ENCODE peak calls at places on chromosome 17, in nine cellular contexts. One of them, this sample, is unnamed. For H3K4me1 and H3K36me3, the result is how much of the 10 kb centered on the place peaks cover.

GRCh38 chr17:15036238-15036637 is 228.9 kb downstream of the PMP22 start:
- DNase-seq in thoracic aorta: no peak
- DNase-seq in fibroblast of lung: no peak
- DNase-seq in heart right ventricle: no peak
- DNase-seq in neuronal stem cell: no peak
- DNase-seq in Caco-2: no peak
- DNase-seq in IMR-90: no peak
- DNase-seq in lower lobe of right lung: no peak
- DNase-seq in tibial nerve: no peak
- DNase-seq in this sample: no peak

GRCh38 chr17:51748749-51749604 is 409.5 kb downstream of the CA10 start:
- DNase-seq in thoracic aorta: no peak
- DNase-seq in heart right ventricle: no peak
- DNase-seq in fibroblast of lung: no peak
- DNase-seq in tibial nerve: no peak
- DNase-seq in lower lobe of right lung: no peak
- DNase-seq in neuronal stem cell: no peak
- DNase-seq in Caco-2: peak
- DNase-seq in IMR-90: no peak
- DNase-seq in this sample: no peak

GRCh38 chr17:2302740-2303277 is 776 bp downstream of the SMG6 start:
- DNase-seq in neuronal stem cell: no peak
- DNase-seq in lower lobe of right lung: no peak
- DNase-seq in IMR-90: peak
- DNase-seq in Caco-2: no peak
- DNase-seq in thoracic aorta: no peak
- DNase-seq in tibial nerve: no peak
- DNase-seq in fibroblast of lung: no peak
- DNase-seq in heart right ventricle: no peak
- DNase-seq in this sample: no peak

GRCh38 chr17:61316633-61317032 is 83.0 kb upstream of the TBX2 start:
- DNase-seq in Caco-2: no peak
- DNase-seq in IMR-90: no peak
- DNase-seq in neuronal stem cell: no peak
- DNase-seq in tibial nerve: no peak
- DNase-seq in fibroblast of lung: no peak
- DNase-seq in thoracic aorta: no peak
- DNase-seq in lower lobe of right lung: no peak
- DNase-seq in heart right ventricle: no peak
- DNase-seq in this sample: no peak

GRCh38 chr17:66290097-66290722 is 12.2 kb upstream of the PRKCA start:
- DNase-seq in fibroblast of lung: no peak
- DNase-seq in lower lobe of right lung: no peak
- DNase-seq in thoracic aorta: no peak
- DNase-seq in heart right ventricle: no peak
- DNase-seq in neuronal stem cell: no peak
- DNase-seq in tibial nerve: no peak
- DNase-seq in IMR-90: no peak
- DNase-seq in Caco-2: no peak
- DNase-seq in this sample: no peak

GRCh38 chr17:550776-551175 is 163.9 kb downstream of the VPS53 start:
- DNase-seq in tibial nerve: no peak
- DNase-seq in heart right ventricle: no peak
- DNase-seq in lower lobe of right lung: no peak
- DNase-seq in neuronal stem cell: no peak
- DNase-seq in IMR-90: peak
- DNase-seq in thoracic aorta: no peak
- DNase-seq in Caco-2: no peak
- DNase-seq in fibroblast of lung: peak
- DNase-seq in this sample: no peak

GRCh38 chr17:7438050-7438614 is 1.2 kb upstream of the FGF11 start:
- DNase-seq in tibial nerve: peak
- DNase-seq in fibroblast of lung: no peak
- DNase-seq in heart right ventricle: peak
- DNase-seq in thoracic aorta: no peak
- DNase-seq in Caco-2: no peak
- DNase-seq in IMR-90: no peak
- DNase-seq in lower lobe of right lung: peak
- DNase-seq in neuronal stem cell: peak
- DNase-seq in this sample: peak

GRCh38 chr17:49549691-49550678 is 25.7 kb upstream of the NXPH3 start:
- DNase-seq in thoracic aorta: no peak
- DNase-seq in tibial nerve: no peak
- DNase-seq in Caco-2: peak
- DNase-seq in lower lobe of right lung: no peak
- DNase-seq in neuronal stem cell: no peak
- DNase-seq in fibroblast of lung: no peak
- DNase-seq in IMR-90: no peak
- DNase-seq in heart right ventricle: no peak
- DNase-seq in this sample: no peak

GRCh38 chr17:9414471-9414870 is 161.1 kb downstream of the STX8 start:
- DNase-seq in heart right ventricle: no peak
- DNase-seq in thoracic aorta: no peak
- DNase-seq in lower lobe of right lung: no peak
- DNase-seq in neuronal stem cell: no peak
- DNase-seq in IMR-90: no peak
- DNase-seq in Caco-2: no peak
- DNase-seq in tibial nerve: no peak
- DNase-seq in fibroblast of lung: no peak
- DNase-seq in this sample: no peak

DNA sequence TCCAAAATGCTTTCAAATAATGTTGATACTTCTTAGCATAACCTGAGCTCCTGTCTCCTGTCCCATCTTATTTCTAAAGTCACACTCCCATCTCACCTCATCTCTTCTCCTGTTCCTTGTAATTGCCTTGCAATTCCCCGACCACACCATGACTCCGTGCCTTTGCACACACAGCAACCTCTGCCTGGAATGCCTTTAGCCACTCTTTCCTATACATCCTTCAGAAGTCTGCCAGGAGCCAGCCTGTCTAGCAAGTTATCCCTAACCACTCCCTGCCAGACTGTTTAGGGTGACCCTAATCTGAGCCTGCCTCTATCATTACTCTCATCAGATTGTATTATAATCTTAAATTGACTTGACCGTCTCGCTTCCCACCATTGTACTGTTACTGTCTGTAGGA is 168.0 kb upstream of the NOG start:
- DNase-seq in Caco-2: no peak
- DNase-seq in lower lobe of right lung: no peak
- DNase-seq in thoracic aorta: no peak
- DNase-seq in fibroblast of lung: no peak
- DNase-seq in neuronal stem cell: no peak
- DNase-seq in heart right ventricle: no peak
- DNase-seq in IMR-90: no peak
- DNase-seq in tibial nerve: no peak
- DNase-seq in this sample: no peak
- H3K4me1 ChIP-seq in Caco-2: under half
- H3K4me1 ChIP-seq in lower lobe of right lung: under half
- H3K4me1 ChIP-seq in thoracic aorta: under half
- H3K4me1 ChIP-seq in fibroblast of lung: under half
- H3K4me1 ChIP-seq in neuronal stem cell: under half
- H3K4me1 ChIP-seq in heart right ventricle: under half
- H3K4me1 ChIP-seq in IMR-90: under half
- H3K4me1 ChIP-seq in tibial nerve: under half
- H3K4me1 ChIP-seq in this sample: under half

GRCh38 chr17:28906276-28907051 is 3.6 kb upstream of the DHRS13 start:
- DNase-seq in thoracic aorta: no peak
- DNase-seq in IMR-90: no peak
- DNase-seq in heart right ventricle: no peak
- DNase-seq in neuronal stem cell: no peak
- DNase-seq in fibroblast of lung: no peak
- DNase-seq in lower lobe of right lung: no peak
- DNase-seq in Caco-2: no peak
- DNase-seq in tibial nerve: no peak
- DNase-seq in this sample: no peak
- H3K36me3 ChIP-seq in thoracic aorta: under half
- H3K36me3 ChIP-seq in IMR-90: under half
- H3K36me3 ChIP-seq in heart right ventricle: half or more
- H3K36me3 ChIP-seq in neuronal stem cell: half or more
- H3K36me3 ChIP-seq in fibroblast of lung: under half
- H3K36me3 ChIP-seq in lower lobe of right lung: half or more
- H3K36me3 ChIP-seq in Caco-2: under half
- H3K36me3 ChIP-seq in tibial nerve: under half
- H3K36me3 ChIP-seq in this sample: under half

DNA sequence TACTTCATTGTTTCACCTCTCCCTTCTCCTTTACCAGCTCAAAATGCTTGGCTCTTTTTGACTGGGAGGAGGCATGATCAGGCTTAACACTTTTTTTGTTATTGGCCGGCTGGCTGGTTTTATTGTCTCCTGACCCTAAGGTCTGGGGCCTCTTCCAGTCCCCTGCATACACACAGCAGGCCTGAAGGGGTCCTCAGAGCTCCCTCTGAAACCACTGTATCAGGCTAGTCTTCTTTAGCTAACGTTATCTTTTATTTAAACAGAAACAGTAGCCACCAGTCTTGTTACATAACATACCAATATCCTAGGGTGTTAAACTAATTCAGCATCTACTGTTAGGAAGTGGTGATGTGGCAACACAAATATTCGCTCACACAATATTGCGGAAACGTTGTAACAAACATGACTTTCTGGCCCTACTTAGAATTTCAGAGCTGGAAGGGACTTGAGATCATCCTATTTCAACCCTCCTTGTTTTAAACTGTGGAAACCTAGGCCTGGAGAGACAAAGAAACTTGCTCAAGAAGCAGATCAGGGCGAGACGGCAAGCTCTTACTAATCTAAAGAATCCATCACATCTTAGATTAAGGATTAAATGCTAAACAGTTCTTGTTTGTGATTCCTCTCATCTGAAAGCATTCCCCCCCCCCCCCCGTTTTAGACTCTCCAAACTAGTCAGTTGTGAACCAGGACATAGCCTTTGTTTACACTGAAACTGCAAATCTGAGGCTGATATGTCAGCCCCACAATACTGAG is 1.7 kb upstream of the YPEL2 start:
- DNase-seq in lower lobe of right lung: no peak
- DNase-seq in tibial nerve: peak
- DNase-seq in fibroblast of lung: peak
- DNase-seq in heart right ventricle: peak
- DNase-seq in neuronal stem cell: peak
- DNase-seq in thoracic aorta: no peak
- DNase-seq in IMR-90: peak
- DNase-seq in Caco-2: peak
- DNase-seq in this sample: peak
- H3K4me1 ChIP-seq in lower lobe of right lung: under half
- H3K4me1 ChIP-seq in tibial nerve: under half
- H3K4me1 ChIP-seq in fibroblast of lung: under half
- H3K4me1 ChIP-seq in heart right ventricle: half or more
- H3K4me1 ChIP-seq in neuronal stem cell: under half
- H3K4me1 ChIP-seq in thoracic aorta: half or more
- H3K4me1 ChIP-seq in IMR-90: under half
- H3K4me1 ChIP-seq in Caco-2: under half
- H3K4me1 ChIP-seq in this sample: under half

DNA sequence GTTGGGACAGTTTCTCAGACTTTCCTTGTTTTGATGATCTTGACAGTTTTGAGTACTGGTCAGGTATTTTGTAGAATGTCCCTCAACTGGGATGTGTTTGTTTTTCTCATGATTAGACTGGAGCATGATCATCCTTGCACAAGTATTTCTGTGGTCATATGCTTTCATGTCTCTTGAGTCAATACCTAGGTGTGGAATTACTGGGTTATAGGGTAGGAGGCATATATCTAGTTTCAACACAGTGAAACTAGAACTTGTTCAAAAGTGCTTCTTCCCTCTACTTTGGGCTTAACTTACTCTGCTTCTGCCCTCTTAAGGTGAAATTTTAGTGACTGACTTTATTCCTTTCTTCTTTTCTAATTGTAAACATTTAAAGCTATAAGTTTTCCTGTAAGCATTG is 30.1 kb downstream of the IKZF3 start:
- DNase-seq in thoracic aorta: no peak
- DNase-seq in tibial nerve: no peak
- DNase-seq in Caco-2: no peak
- DNase-seq in fibroblast of lung: no peak
- DNase-seq in lower lobe of right lung: no peak
- DNase-seq in heart right ventricle: no peak
- DNase-seq in neuronal stem cell: no peak
- DNase-seq in IMR-90: no peak
- DNase-seq in this sample: no peak
- H3K36me3 ChIP-seq in thoracic aorta: under half
- H3K36me3 ChIP-seq in tibial nerve: under half
- H3K36me3 ChIP-seq in Caco-2: under half
- H3K36me3 ChIP-seq in fibroblast of lung: under half
- H3K36me3 ChIP-seq in lower lobe of right lung: under half
- H3K36me3 ChIP-seq in heart right ventricle: under half
- H3K36me3 ChIP-seq in neuronal stem cell: under half
- H3K36me3 ChIP-seq in IMR-90: under half
- H3K36me3 ChIP-seq in this sample: under half

GRCh38 chr17:40800381-40800780 is 622 bp upstream of the KRT28 start:
- DNase-seq in neuronal stem cell: no peak
- DNase-seq in tibial nerve: no peak
- DNase-seq in fibroblast of lung: no peak
- DNase-seq in lower lobe of right lung: no peak
- DNase-seq in IMR-90: no peak
- DNase-seq in Caco-2: no peak
- DNase-seq in heart right ventricle: no peak
- DNase-seq in thoracic aorta: no peak
- DNase-seq in this sample: no peak

GRCh38 chr17:40796846-40797245 is 2.9 kb downstream of the KRT28 start:
- DNase-seq in thoracic aorta: no peak
- DNase-seq in lower lobe of right lung: no peak
- DNase-seq in heart right ventricle: no peak
- DNase-seq in IMR-90: no peak
- DNase-seq in fibroblast of lung: no peak
- DNase-seq in tibial nerve: no peak
- DNase-seq in neuronal stem cell: no peak
- DNase-seq in Caco-2: no peak
- DNase-seq in this sample: no peak

GRCh38 chr17:40801157-40801556 is 1.4 kb upstream of the KRT28 start:
- DNase-seq in neuronal stem cell: no peak
- DNase-seq in Caco-2: no peak
- DNase-seq in tibial nerve: no peak
- DNase-seq in heart right ventricle: no peak
- DNase-seq in lower lobe of right lung: no peak
- DNase-seq in fibroblast of lung: no peak
- DNase-seq in IMR-90: no peak
- DNase-seq in thoracic aorta: no peak
- DNase-seq in this sample: no peak

GRCh38 chr17:40803617-40804082 is 3.9 kb upstream of the KRT28 start:
- DNase-seq in neuronal stem cell: peak
- DNase-seq in thoracic aorta: peak
- DNase-seq in heart right ventricle: peak
- DNase-seq in IMR-90: peak
- DNase-seq in fibroblast of lung: peak
- DNase-seq in tibial nerve: peak
- DNase-seq in Caco-2: peak
- DNase-seq in lower lobe of right lung: peak
- DNase-seq in this sample: peak

GRCh38 chr17:40799859-40800258 is at the start of gene KRT28:
- DNase-seq in neuronal stem cell: no peak
- DNase-seq in fibroblast of lung: no peak
- DNase-seq in thoracic aorta: no peak
- DNase-seq in Caco-2: no peak
- DNase-seq in tibial nerve: no peak
- DNase-seq in lower lobe of right lung: no peak
- DNase-seq in IMR-90: no peak
- DNase-seq in heart right ventricle: no peak
- DNase-seq in this sample: no peak
- H3K4me1 ChIP-seq in neuronal stem cell: under half
- H3K4me1 ChIP-seq in fibroblast of lung: under half
- H3K4me1 ChIP-seq in thoracic aorta: under half
- H3K4me1 ChIP-seq in Caco-2: under half
- H3K4me1 ChIP-seq in tibial nerve: under half
- H3K4me1 ChIP-seq in lower lobe of right lung: under half
- H3K4me1 ChIP-seq in IMR-90: under half
- H3K4me1 ChIP-seq in heart right ventricle: under half
- H3K4me1 ChIP-seq in this sample: under half